ENCODE peak calls at places on chromosomes 4 and X, in eight cellular contexts. B is AG10803, T is kidney, L is SK-N-SH, Q is astrocyte of the spinal cord, E is glutamatergic neuron, S is neural crest cell, J is mammary epithelial cell. P is an unnamed sample.

GRCh38 chr4:178745203-178745602 is 1303.0 kb upstream of the AGA start:
- DNase-seq in B (no peak), T (no peak), L (no peak), Q (no peak), E (no peak), S (no peak), J (no peak), P (no peak)

GRCh38 chr4:110622841-110623709 is at the start of gene PITX2:
- DNase-seq in B (peak), T (peak), L (peak), Q (peak), E (peak), S (peak), J (peak), P (peak)

GRCh38 chr4:22485751-22486150 is 30.1 kb downstream of the ADGRA3 start:
- DNase-seq in B (peak), T (no peak), L (peak), Q (peak), E (no peak), S (no peak), J (peak), P (no peak)

GRCh38 chr4:177177446-177178160 is 132.1 kb upstream of the NEIL3 start:
- DNase-seq in B (peak), T (no peak), L (no peak), Q (peak), E (no peak), S (no peak), J (no peak), P (no peak)

GRCh38 chr4:38322709-38323108 is 341.3 kb upstream of the KLF3 start:
- DNase-seq in B (peak), T (peak), L (no peak), Q (peak), E (no peak), S (no peak), J (no peak), P (no peak)

GRCh38 chr4:41360911-41361830 is 104.4 kb downstream of the UCHL1 start:
- DNase-seq in B (no peak), T (peak), L (peak), Q (peak), E (peak), S (peak), J (peak), P (no peak)

GRCh38 chr4:42519803-42520417 is 122.6 kb downstream of the SHISA3 start:
- DNase-seq in B (peak), T (no peak), L (peak), Q (peak), E (no peak), S (peak), J (peak), P (no peak)

GRCh38 chrX:56763556-56764152 is 34.6 kb downstream of the NBDY start:
- DNase-seq in B (no peak), T (peak), L (peak), Q (peak), E (no peak), S (no peak), J (peak), P (peak)

GRCh38 chr4:168737441-168738176 is 240.8 kb downstream of the PALLD start:
- DNase-seq in B (peak), T (no peak), L (no peak), Q (peak), E (no peak), S (no peak), J (no peak), P (no peak)

GRCh38 chr4:10180927-10181744 is 64.5 kb upstream of the WDR1 start:
- DNase-seq in B (peak), T (no peak), L (no peak), Q (no peak), E (no peak), S (no peak), J (peak), P (no peak)

GRCh38 chr4:148651991-148652390 is 209.8 kb upstream of the NR3C2 start:
- DNase-seq in B (no peak), T (no peak), L (no peak), Q (no peak), E (no peak), S (no peak), J (no peak), P (no peak)

GRCh38 chr4:147513952-147514351 is 33.1 kb downstream of the EDNRA start:
- DNase-seq in B (no peak), T (no peak), L (no peak), Q (no peak), E (no peak), S (no peak), J (no peak), P (no peak)

GRCh38 chr4:25915359-25915716 is 1.3 kb downstream of the SMIM20 start:
- DNase-seq in B (peak), T (no peak), L (no peak), Q (no peak), E (no peak), S (no peak), J (no peak), P (no peak)

GRCh38 chr4:20883231-20883630 is 183.0 kb downstream of the PACRGL start:
- DNase-seq in B (no peak), T (no peak), L (no peak), Q (no peak), E (no peak), S (no peak), J (no peak), P (no peak)

GRCh38 chr4:94345984-94346383 is 3.3 kb upstream of the HPGDS start:
- DNase-seq in B (no peak), T (no peak), L (no peak), Q (no peak), E (no peak), S (no peak), J (no peak), P (no peak)

GRCh38 chr4:150816491-150816890 is 198.6 kb downstream of the LRBA start:
- DNase-seq in B (no peak), T (no peak), L (no peak), Q (peak), E (no peak), S (no peak), J (no peak), P (no peak)

GRCh38 chr4:174217273-174218126 is 66.0 kb downstream of the FBXO8 start:
- DNase-seq in B (peak), T (peak), L (peak), Q (peak), E (peak), S (no peak), J (peak), P (peak)

GRCh38 chr4:156619154-156619934 is 352.3 kb downstream of the PDGFC start:
- DNase-seq in B (no peak), T (no peak), L (no peak), Q (no peak), E (no peak), S (no peak), J (no peak), P (no peak)

GRCh38 chr4:97144199-97144598 is 999.1 kb downstream of the STPG2 start:
- DNase-seq in B (no peak), T (no peak), L (no peak), Q (no peak), E (no peak), S (no peak), J (no peak), P (no peak)

GRCh38 chr4:61540944-61541343 is 340.8 kb downstream of the ADGRL3 start:
- DNase-seq in B (no peak), T (no peak), L (no peak), Q (no peak), E (no peak), S (no peak), J (no peak), P (no peak)

GRCh38 chrX:110944793-110945466 is 149.3 kb upstream of the CHRDL1 start:
- DNase-seq in B (no peak), T (no peak), L (peak), Q (peak), E (peak), S (no peak), J (peak), P (peak)

GRCh38 chrX:72536542-72536941 is 36.1 kb downstream of the HDAC8 start:
- DNase-seq in B (no peak), T (no peak), L (no peak), Q (no peak), E (no peak), S (no peak), J (no peak), P (no peak)

GRCh38 chrX:120549483-120550452 is 11.0 kb downstream of the CUL4B start:
- DNase-seq in B (peak), T (no peak), L (no peak), Q (peak), E (no peak), S (no peak), J (peak), P (no peak)

GRCh38 chr4:184402239-184402638 is 72.1 kb downstream of the IRF2 start:
- DNase-seq in B (no peak), T (no peak), L (no peak), Q (no peak), E (no peak), S (no peak), J (no peak), P (no peak)

DNA sequence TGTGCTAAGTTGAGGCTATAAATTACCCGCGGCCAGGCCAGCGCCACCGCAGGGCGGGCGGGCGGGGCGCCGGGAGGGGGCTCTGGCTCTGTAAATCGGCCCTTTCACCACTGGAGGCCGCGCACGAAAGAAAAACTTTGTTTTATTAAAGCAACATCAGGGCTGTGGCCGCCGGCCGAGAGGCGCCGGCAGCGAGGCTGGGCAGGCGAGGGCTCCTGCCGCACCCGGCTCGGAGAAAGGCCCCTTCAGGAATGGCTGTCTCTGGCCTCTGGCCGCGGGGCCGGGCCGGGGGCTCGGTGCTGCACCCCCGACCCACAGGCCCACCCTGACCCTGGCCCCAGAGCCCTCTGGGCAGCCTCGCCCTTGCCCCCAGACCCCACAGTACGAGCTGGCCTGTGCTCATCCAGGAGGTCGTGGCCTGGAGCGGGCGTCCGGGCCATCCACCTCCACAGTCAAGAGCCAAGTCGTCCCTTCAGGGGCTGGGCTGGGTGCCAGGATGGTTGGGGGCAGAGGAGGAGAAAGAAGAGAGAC is 29.5 kb upstream of the FGFR3 start:
- DNase-seq in B (peak), T (no peak), L (peak), Q (peak), E (no peak), S (no peak), J (no peak), P (no peak)
- TF ChIP-seq CTCF in B (peak), T (peak), L (no peak), Q (peak), E (no peak), S (no peak), J (no peak), P (peak)

GRCh38 chr4:186191266-186192067 is at the start of gene CYP4V2:
- DNase-seq in B (peak), T (peak), L (peak), Q (peak), E (peak), S (peak), J (peak), P (peak)
- TF ChIP-seq CTCF in B (peak), T (peak), L (peak), Q (peak), E (peak), S (peak), J (no peak), P (peak)

DNA sequence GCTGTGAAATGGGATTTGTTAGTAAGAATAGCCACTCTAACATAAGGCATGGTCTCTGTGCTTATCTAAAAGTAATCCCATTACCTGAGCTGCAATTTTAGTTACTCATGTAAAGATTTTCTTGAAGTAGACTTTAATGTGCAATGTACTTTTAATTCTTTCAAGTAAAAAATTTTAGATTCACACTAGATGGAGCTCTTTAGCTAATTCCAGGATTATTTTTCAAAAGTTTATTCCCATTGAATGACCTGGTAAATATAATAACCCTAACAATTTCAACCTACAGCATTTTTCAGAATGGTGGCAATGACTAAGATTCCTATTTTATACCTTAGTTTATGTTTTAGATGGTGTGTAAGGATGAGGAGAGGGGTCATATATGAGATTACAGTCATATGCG is 18.1 kb downstream of the USP38 start:
- DNase-seq in B (no peak), T (no peak), L (no peak), Q (peak), E (no peak), S (no peak), J (no peak), P (no peak)
- TF ChIP-seq CTCF in B (peak), T (no peak), L (peak), Q (peak), E (no peak), S (peak), J (peak), P (peak)

GRCh38 chr4:112274959-112275358 is 10.7 kb downstream of the TIFA start:
- DNase-seq in B (no peak), T (no peak), L (no peak), Q (no peak), E (no peak), S (no peak), J (no peak), P (no peak)

GRCh38 chr4:112266823-112267222 is 18.9 kb downstream of the TIFA start:
- DNase-seq in B (peak), T (no peak), L (peak), Q (peak), E (no peak), S (no peak), J (peak), P (no peak)

GRCh38 chr4:112270643-112271484 is 14.8 kb downstream of the TIFA start:
- DNase-seq in B (peak), T (no peak), L (no peak), Q (peak), E (no peak), S (no peak), J (peak), P (no peak)

GRCh38 chr4:112272292-112272691 is 13.4 kb downstream of the TIFA start:
- DNase-seq in B (no peak), T (no peak), L (no peak), Q (no peak), E (no peak), S (no peak), J (no peak), P (no peak)

GRCh38 chr4:112270051-112270450 is 15.7 kb downstream of the TIFA start:
- DNase-seq in B (no peak), T (no peak), L (no peak), Q (no peak), E (no peak), S (no peak), J (no peak), P (no peak)
- TF ChIP-seq CTCF in B (no peak), T (no peak), L (no peak), Q (no peak), E (no peak), S (no peak), J (no peak), P (no peak)

GRCh38 chr4:123350191-123350544 is 46.4 kb upstream of the SPRY1 start:
- DNase-seq in B (no peak), T (no peak), L (no peak), Q (peak), E (no peak), S (no peak), J (peak), P (no peak)
- TF ChIP-seq CTCF in B (no peak), T (peak), L (peak), Q (no peak), E (no peak), S (no peak), J (peak), P (peak)

GRCh38 chr4:153295131-153295755 is 49.2 kb upstream of the MND1 start:
- DNase-seq in B (no peak), T (peak), L (no peak), Q (no peak), E (no peak), S (no peak), J (peak), P (no peak)
- TF ChIP-seq CTCF in B (no peak), T (no peak), L (no peak), Q (no peak), E (no peak), S (no peak), J (peak), P (no peak)

DNA sequence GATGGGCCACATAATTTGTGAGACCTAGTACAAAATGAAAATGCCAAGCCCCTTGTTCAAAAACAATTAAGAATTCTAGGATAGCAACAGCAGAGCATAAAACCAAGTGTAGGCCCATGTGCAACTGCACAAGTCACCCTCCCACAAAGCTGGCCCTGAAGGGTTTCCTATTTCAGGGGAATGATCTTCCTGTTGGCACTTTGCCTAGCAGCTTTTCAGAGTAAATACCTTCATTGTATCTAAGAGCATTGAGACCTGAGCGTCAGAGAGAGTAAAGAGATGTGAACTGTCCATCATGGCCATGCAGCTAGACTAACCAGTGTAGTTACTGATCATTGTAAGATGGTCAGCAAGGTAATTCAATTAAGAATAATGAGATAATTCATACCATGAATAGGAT is 113.6 kb downstream of the CNKSR2 start:
- DNase-seq in B (no peak), T (no peak), L (no peak), Q (peak), E (no peak), S (no peak), J (peak), P (no peak)
- TF ChIP-seq CTCF in B (no peak), T (no peak), L (no peak), Q (no peak), E (no peak), S (no peak), J (no peak), P (no peak)

DNA sequence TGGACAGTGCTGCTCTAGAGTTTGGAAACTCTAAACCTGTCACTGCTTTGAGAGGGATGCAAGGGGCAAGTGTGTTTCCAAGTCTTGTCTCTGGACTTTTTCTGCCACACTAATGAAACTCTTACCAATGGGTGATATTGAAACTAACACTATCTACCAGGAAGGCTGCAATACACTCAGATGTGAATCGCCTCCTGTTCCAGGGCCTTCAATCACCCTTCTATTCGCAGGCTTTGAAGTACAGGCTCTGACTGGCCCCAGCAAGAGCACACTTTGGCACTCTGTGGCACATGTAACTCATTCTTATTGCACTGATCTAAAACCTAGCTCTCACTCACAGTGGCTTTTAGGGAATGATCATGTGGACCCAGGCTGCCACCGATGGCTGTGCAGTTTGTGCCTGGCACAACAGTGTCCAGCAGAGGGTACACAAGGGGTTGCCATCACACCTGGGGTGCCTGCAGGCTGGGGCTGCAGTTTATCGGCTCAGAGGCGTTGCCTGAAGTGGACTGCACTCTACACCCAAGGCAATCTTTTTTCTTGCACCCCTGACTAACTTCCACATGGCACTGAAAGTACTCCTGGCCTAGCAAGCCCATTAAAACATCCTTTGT is 210.8 kb downstream of the MGST2 start:
- DNase-seq in B (no peak), T (no peak), L (peak), Q (no peak), E (no peak), S (no peak), J (peak), P (no peak)
- TF ChIP-seq CTCF in B (no peak), T (no peak), L (no peak), Q (no peak), E (no peak), S (no peak), J (peak), P (peak)